ENCODE peak calls at places on chromosome 2, in six cellular contexts. P is HepG2, T is A549, Y is GM12878, K is HCT116, B is K562. D is an unnamed sample.

GRCh38 chr2:56580242-56580641 is 396.5 kb downstream of the CCDC85A start:
- DNase-seq in B (no peak), P (no peak), T (no peak), K (no peak), Y (no peak), D (no peak)

GRCh38 chr2:142794850-142795249 is 82.6 kb upstream of the KYNU start:
- DNase-seq in Y (no peak), B (no peak), K (no peak), P (no peak), T (no peak), D (no peak)

GRCh38 chr2:240310645-240311044 is 124.8 kb upstream of the GPC1 start:
- DNase-seq in K (no peak), Y (no peak), T (no peak), P (no peak), B (no peak), D (no peak)

GRCh38 chr2:127516031-127516430 is 10.3 kb downstream of the IWS1 start:
- DNase-seq in Y (no peak), T (no peak), B (no peak), K (no peak), P (no peak), D (no peak)

GRCh38 chr2:122412360-122412759 is 656.9 kb downstream of the TSN start:
- DNase-seq in Y (no peak), K (no peak), P (no peak), T (no peak), B (no peak), D (no peak)

GRCh38 chr2:118223487-118224136 is 135.3 kb downstream of the INSIG2 start:
- DNase-seq in P (no peak), B (no peak), Y (no peak), K (no peak), T (no peak), D (no peak)

GRCh38 chr2:224931956-224932355 is 110.3 kb downstream of the DOCK10 start:
- DNase-seq in K (no peak), P (no peak), B (no peak), T (no peak), Y (no peak), D (no peak)

GRCh38 chr2:134301099-134301970 is 47.5 kb downstream of the MGAT5 start:
- DNase-seq in P (no peak), T (no peak), B (no peak), K (no peak), Y (no peak), D (no peak)

GRCh38 chr2:134167015-134167414 is 86.9 kb upstream of the MGAT5 start:
- DNase-seq in B (no peak), K (peak), P (no peak), T (no peak), Y (no peak), D (no peak)

GRCh38 chr2:109374548-109375130 is 239.1 kb downstream of the SEPTIN10 start:
- DNase-seq in Y (no peak), T (no peak), K (no peak), P (no peak), B (no peak), D (peak)

GRCh38 chr2:203743441-203743932 is 37.0 kb downstream of the CD28 start:
- DNase-seq in B (no peak), T (no peak), Y (no peak), K (no peak), P (no peak), D (no peak)

GRCh38 chr2:236403125-236403524 is 138.9 kb upstream of the ASB18 start:
- DNase-seq in K (no peak), T (no peak), P (no peak), B (no peak), Y (no peak), D (no peak)

GRCh38 chr2:222656544-222657446 is 903 bp upstream of the FARSB start:
- DNase-seq in B (no peak), T (no peak), P (no peak), Y (no peak), K (no peak), D (peak)

GRCh38 chr2:239464166-239465016 is 63.6 kb upstream of the HDAC4 start:
- DNase-seq in K (no peak), P (no peak), Y (no peak), T (no peak), B (no peak), D (no peak)

GRCh38 chr2:128386066-128386465 is 67.4 kb upstream of the HS6ST1 start:
- DNase-seq in T (no peak), Y (no peak), K (no peak), P (no peak), B (no peak), D (no peak)

GRCh38 chr2:172972005-172972619 is 103.5 kb upstream of the MAP3K20 start:
- DNase-seq in Y (no peak), P (peak), B (peak), K (peak), T (peak), D (peak)

GRCh38 chr2:120625865-120626560 is 109.7 kb upstream of the GLI2 start:
- DNase-seq in K (no peak), Y (no peak), B (no peak), T (no peak), P (peak), D (no peak)

GRCh38 chr2:170822292-170822884 is 5.7 kb downstream of the GAD1 start:
- DNase-seq in P (no peak), K (no peak), Y (no peak), B (no peak), T (peak), D (peak)

GRCh38 chr2:42979870-42980763 is 187.7 kb upstream of the HAAO start:
- DNase-seq in B (no peak), K (no peak), P (no peak), Y (no peak), T (no peak), D (peak)

GRCh38 chr2:28750316-28751101 is 1.1 kb upstream of the PPP1CB start:
- DNase-seq in P (no peak), T (peak), B (peak), Y (no peak), K (no peak), D (peak)

GRCh38 chr2:121151311-121152109 is 133.5 kb downstream of the TFCP2L1 start:
- DNase-seq in K (no peak), B (no peak), T (no peak), Y (no peak), P (no peak), D (no peak)

GRCh38 chr2:26780203-26780760 is 5.6 kb upstream of the CENPA start:
- DNase-seq in P (no peak), K (no peak), B (no peak), Y (no peak), T (no peak), D (no peak)

GRCh38 chr2:138615257-138615656 is 113.7 kb downstream of the SPOPL start:
- DNase-seq in T (peak), K (no peak), B (no peak), Y (no peak), P (no peak), D (no peak)

GRCh38 chr2:72821983-72822382 is 3.9 kb downstream of the EXOC6B start:
- DNase-seq in P (no peak), B (no peak), Y (no peak), T (no peak), K (no peak), D (no peak)

GRCh38 chr2:72824224-72824842 is 1.5 kb downstream of the EXOC6B start:
- DNase-seq in Y (no peak), B (peak), P (no peak), T (no peak), K (peak), D (no peak)

GRCh38 chr2:72821118-72821517 is 4.7 kb downstream of the EXOC6B start:
- DNase-seq in Y (no peak), T (no peak), B (no peak), P (no peak), K (no peak), D (no peak)

GRCh38 chr2:72825271-72826155 is at the start of gene EXOC6B:
- DNase-seq in P (peak), Y (peak), K (peak), B (peak), T (peak), D (peak)

DNA sequence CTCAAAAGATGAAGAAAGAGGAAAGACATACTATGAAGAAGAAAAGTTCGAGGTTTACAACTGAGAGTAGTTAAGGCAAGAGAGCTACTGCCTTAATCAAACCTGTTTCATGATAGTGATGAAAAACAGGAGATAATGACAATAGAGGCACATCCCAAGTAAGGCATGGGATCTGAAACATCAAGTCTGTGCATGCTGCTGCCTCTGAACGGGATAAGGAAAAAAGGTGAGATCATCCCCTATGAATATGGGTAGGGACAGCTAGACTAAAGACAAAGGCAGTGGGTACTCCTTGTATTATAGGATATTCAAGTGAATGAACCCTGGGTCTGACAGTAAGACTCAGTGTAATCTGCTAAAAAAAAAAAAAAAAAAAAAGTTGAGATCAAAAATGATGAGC is 3.0 kb downstream of the EXOC6B start:
- DNase-seq in K (no peak), T (no peak), B (no peak), P (no peak), Y (no peak), D (no peak)
- H3K4me2 ChIP-seq in K (no peak), T (no peak), B (no peak), P (no peak), Y (no peak), D (no peak)

DNA sequence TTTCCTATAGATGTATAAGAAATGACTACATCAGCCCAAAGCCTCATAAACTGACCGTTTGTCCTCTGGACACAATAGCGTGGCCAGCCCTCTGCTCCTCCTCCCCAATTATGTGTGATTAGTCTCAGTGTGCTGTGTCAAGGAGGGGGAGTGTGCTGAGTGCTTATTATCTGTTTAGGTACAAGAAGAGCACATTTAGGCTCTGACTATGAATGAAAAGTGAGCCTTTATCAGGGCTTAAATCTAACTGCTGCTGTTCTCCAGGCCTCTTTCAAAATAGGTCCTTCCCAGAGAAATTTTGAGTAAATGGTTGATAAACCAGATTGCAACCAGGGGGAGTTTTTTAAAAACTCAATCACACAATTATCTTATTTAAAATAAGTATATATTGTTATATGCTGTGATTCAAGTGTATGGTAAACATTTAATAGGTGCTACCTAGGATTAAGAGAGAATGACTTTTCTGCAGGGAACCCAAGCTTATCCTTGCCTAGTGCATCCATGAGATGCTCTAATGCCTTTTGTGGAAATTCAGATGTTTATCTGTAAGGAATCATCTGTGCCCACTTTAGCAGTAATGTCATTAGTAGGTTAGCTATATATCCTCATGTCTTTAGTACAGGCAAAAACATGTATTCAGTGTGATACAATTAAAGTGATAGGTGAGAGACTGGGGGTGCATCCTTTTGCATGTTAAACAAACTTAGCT is 168.7 kb upstream of the SIX3 start:
- DNase-seq in K (no peak), P (no peak), B (no peak), Y (no peak), T (no peak), D (peak)
- TF ChIP-seq REST in K (no peak), P (no peak), B (no peak), Y (no peak), T (no peak), D (no peak)

DNA sequence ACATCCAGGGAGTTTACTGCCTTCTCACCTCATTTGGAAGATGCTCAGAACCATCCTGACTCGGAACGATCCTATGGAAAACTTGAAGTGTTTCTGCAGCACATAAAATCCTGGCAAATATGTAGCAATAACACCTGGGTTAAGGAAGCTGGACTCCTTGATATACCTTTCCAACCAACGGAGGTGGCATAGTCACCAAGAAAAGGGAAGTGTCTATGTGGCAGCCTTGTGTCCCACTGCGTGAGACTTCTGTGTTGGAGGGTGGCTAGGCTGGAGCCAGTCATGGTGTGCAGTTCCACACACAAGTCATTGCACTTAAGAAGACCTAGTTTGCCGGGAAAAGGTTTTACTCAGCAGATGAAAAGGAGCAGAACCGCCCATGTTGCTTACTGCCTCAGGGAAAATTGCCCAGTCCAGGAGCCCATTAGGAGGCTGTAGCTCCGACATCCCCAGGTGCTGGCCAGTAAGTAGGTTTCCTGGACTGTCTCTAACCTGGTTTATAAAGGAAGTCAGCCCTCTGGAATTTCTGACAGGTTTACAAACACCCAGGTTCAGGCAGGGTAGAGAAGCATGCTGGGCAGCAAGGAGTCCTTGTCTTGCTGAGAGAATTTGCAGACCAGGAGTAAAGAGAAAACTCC is 46.2 kb upstream of the SPRED2 start:
- DNase-seq in B (no peak), P (no peak), K (no peak), T (no peak), Y (no peak), D (no peak)
- TF ChIP-seq RAD21 in B (no peak), P (no peak), K (no peak), T (no peak), Y (no peak), D (no peak)

GRCh38 chr2:132585982-132586608 is 83.9 kb downstream of the LYPD1 start:
- DNase-seq in B (no peak), T (no peak), Y (no peak), K (no peak), P (no peak), D (no peak)

GRCh38 chr2:132581917-132582316 is 88.1 kb downstream of the LYPD1 start:
- DNase-seq in T (no peak), P (no peak), B (no peak), Y (no peak), K (no peak), D (no peak)

GRCh38 chr2:132583666-132584360 is 86.2 kb downstream of the LYPD1 start:
- DNase-seq in Y (no peak), P (no peak), T (no peak), K (no peak), B (no peak), D (no peak)

GRCh38 chr2:132584976-132585817 is 84.8 kb downstream of the LYPD1 start:
- DNase-seq in Y (no peak), K (no peak), B (no peak), T (no peak), P (no peak), D (no peak)

GRCh38 chr2:132582360-132582759 is 87.6 kb downstream of the LYPD1 start:
- DNase-seq in Y (no peak), K (no peak), T (no peak), B (no peak), P (no peak), D (no peak)
- H3K4me2 ChIP-seq in Y (no peak), K (no peak), T (no peak), B (no peak), P (no peak), D (no peak)

GRCh38 chr2:49616800-49617199 is 462.5 kb upstream of the FSHR start:
- DNase-seq in Y (no peak), T (peak), P (peak), B (no peak), K (no peak), D (peak)
- TF ChIP-seq REST in Y (no peak), T (no peak), P (no peak), B (no peak), K (no peak), D (no peak)

GRCh38 chr2:37583402-37583801 is 88.0 kb downstream of the CDC42EP3 start:
- DNase-seq in P (no peak), Y (no peak), K (no peak), T (no peak), B (no peak), D (no peak)
- TF ChIP-seq RAD21 in P (no peak), Y (no peak), K (no peak), T (no peak), B (no peak), D (no peak)

GRCh38 chr2:23526835-23527790 is 142.1 kb downstream of the KLHL29 start:
- DNase-seq in K (no peak), P (no peak), B (no peak), T (no peak), Y (no peak), D (no peak)
- H3K4me2 ChIP-seq in K (no peak), P (no peak), B (no peak), T (no peak), Y (no peak), D (no peak)